ENCODE peak calls at places on chromosomes 2 and 18, in four cellular contexts. Z, W, V and B are unnamed samples.

GRCh38 chr2:34961822-34962221 is 1362.7 kb upstream of the FAM98A start:
- DNase-seq in W (peak), V (no peak), Z (no peak), B (no peak)

GRCh38 chr2:98334439-98335078 is 11.7 kb upstream of the CNGA3 start:
- DNase-seq in V (no peak), W (no peak), Z (no peak), B (no peak)

GRCh38 chr2:165897074-165897683 is 56.4 kb downstream of the TTC21B start:
- DNase-seq in Z (no peak), W (no peak), V (no peak), B (no peak)

GRCh38 chr2:2879776-2880175 is 497.8 kb downstream of the EIPR1 start:
- DNase-seq in V (peak), W (no peak), Z (no peak), B (no peak)

GRCh38 chr2:171447675-171448074 is 13.6 kb downstream of the DCAF17 start:
- DNase-seq in Z (no peak), W (no peak), V (no peak), B (no peak)

GRCh38 chr2:101383016-101383541 is 4.2 kb downstream of the CREG2 start:
- DNase-seq in Z (no peak), W (no peak), V (no peak), B (no peak)

GRCh38 chr2:99818842-99819241 is 323.5 kb downstream of the AFF3 start:
- DNase-seq in Z (peak), V (no peak), W (no peak), B (no peak)

GRCh38 chr2:42928161-42928691 is 135.8 kb upstream of the HAAO start:
- DNase-seq in Z (peak), V (no peak), W (no peak), B (no peak)

GRCh38 chr2:234674781-234675201 is 177.9 kb upstream of the ARL4C start:
- DNase-seq in Z (peak), V (no peak), W (no peak), B (no peak)

GRCh38 chr18:63119647-63120046 is 199.9 kb downstream of the BCL2 start:
- DNase-seq in W (peak), V (no peak), Z (peak), B (peak)

GRCh38 chr2:109009920-109010610 is 21.0 kb upstream of the EDAR start:
- DNase-seq in W (no peak), Z (no peak), V (no peak), B (no peak)

GRCh38 chr18:3193354-3193753 is 26.4 kb downstream of the MYOM1 start:
- DNase-seq in W (no peak), Z (no peak), V (no peak), B (no peak)

GRCh38 chr2:125942585-125943424 is 713.2 kb upstream of the GYPC start:
- DNase-seq in Z (no peak), W (no peak), V (no peak), B (no peak)

GRCh38 chr2:176814740-176815367 is 397.7 kb upstream of the HNRNPA3 start:
- DNase-seq in Z (peak), V (peak), W (no peak), B (peak)

GRCh38 chr18:60755134-60755533 is 382.6 kb upstream of the MC4R start:
- DNase-seq in V (no peak), W (no peak), Z (no peak), B (no peak)

GRCh38 chr18:24819141-24819890 is 358.9 kb downstream of the HRH4 start:
- DNase-seq in W (no peak), Z (no peak), V (no peak), B (no peak)

GRCh38 chr2:168968342-168968741 is 62.8 kb downstream of the ABCB11 start:
- DNase-seq in W (no peak), Z (no peak), V (no peak), B (no peak)

GRCh38 chr2:23525137-23525765 is 140.3 kb downstream of the KLHL29 start:
- DNase-seq in Z (no peak), V (no peak), W (no peak), B (no peak)

GRCh38 chr2:153214349-153214748 is 264.2 kb downstream of the RPRM start:
- DNase-seq in V (no peak), W (no peak), Z (no peak), B (no peak)

GRCh38 chr2:205975082-205975949 is 110.7 kb downstream of the INO80D start:
- DNase-seq in W (no peak), V (peak), Z (peak), B (no peak)

GRCh38 chr18:59743561-59743960 is 46.3 kb upstream of the CCBE1 start:
- DNase-seq in W (no peak), Z (no peak), V (no peak), B (no peak)

GRCh38 chr2:16709769-16710168 is 44.1 kb upstream of the CYRIA start:
- DNase-seq in V (no peak), W (no peak), Z (no peak), B (no peak)

GRCh38 chr18:58887613-58887963 is 22.9 kb downstream of the ZNF532 start:
- DNase-seq in V (peak), W (no peak), Z (no peak), B (no peak)

GRCh38 chr2:51027442-51027841 is 4.5 kb downstream of the NRXN1 start:
- DNase-seq in W (no peak), V (no peak), Z (no peak), B (no peak)

GRCh38 chr2:51032748-51033355 is 920 bp upstream of the NRXN1 start:
- DNase-seq in Z (no peak), V (no peak), W (no peak), B (no peak)

GRCh38 chr2:51027968-51028367 is 4.0 kb downstream of the NRXN1 start:
- DNase-seq in Z (no peak), V (no peak), W (no peak), B (no peak)

GRCh38 chr2:51028829-51029228 is 3.1 kb downstream of the NRXN1 start:
- DNase-seq in Z (no peak), W (no peak), V (no peak), B (no peak)

GRCh38 chr2:51031004-51031791 is 734 bp downstream of the NRXN1 start:
- DNase-seq in Z (no peak), W (no peak), V (no peak), B (no peak)
- TF ChIP-seq BRCA1 in Z (no peak), W (no peak), V (no peak), B (no peak)

GRCh38 chr2:27730980-27731691 is 40.4 kb upstream of the MRPL33 start:
- DNase-seq in V (no peak), Z (no peak), W (no peak), B (no peak)
- TF ChIP-seq POLR2AphosphoS5 in V (no peak), Z (no peak), W (no peak), B (no peak)

DNA sequence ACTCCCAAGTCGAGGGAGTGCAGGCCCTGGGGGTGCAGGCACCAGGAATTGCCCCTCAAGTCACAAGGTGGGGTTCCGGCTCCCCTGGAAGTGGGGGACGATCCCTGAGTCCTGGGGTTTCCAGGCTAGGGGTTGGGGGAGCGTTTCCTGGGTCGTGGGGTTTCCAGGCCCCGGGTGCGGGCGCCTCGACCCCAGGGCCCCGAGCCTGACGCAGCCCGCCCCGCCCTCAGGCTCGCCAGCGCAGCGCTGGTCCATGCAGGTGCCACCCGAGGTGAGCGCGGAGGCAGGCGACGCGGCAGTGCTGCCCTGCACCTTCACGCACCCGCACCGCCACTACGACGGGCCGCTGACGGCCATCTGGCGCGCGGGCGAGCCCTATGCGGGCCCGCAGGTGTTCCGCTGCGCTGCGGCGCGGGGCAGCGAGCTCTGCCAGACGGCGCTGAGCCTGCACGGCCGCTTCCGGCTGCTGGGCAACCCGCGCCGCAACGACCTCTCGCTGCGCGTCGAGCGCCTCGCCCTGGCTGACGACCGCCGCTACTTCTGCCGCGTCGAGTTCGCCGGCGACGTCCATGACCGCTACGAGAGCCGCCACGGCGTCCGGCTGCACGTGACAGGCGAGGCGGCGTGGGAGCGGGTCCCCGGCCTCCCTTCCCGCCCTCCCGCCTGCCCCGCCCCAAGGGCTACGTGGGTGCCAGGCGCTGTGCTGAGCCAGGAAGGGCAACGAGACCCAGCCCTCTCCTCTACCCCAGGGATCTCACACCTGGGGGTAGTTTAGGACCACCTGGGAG is 12.0 kb downstream of the SIGLEC15 start:
- DNase-seq in V (no peak), Z (no peak), W (peak), B (no peak)
- TF ChIP-seq BRCA1 in V (no peak), Z (no peak), W (no peak), B (no peak)

DNA sequence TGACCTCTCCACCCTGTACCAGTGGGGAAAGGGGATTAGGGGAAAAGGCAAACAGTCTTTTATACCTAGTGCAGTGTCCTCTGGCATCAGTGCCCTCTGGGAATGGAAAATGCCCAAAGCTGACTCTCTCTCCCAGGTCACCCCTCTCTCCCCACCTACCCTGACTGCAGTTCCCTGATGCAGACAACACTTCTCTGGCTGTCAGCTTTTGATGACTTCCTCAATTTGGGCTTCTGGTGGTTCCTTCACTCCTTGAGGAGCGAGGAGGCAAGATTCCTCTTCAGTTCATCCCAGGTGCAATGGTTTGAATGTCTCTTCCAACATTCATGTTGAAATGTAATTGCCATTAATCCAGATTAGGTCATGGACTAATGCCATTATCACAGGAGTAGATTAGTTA is 19.7 kb upstream of the PPM1B start:
- DNase-seq in V (no peak), W (no peak), Z (no peak), B (no peak)
- TF ChIP-seq POLR2AphosphoS5 in V (no peak), W (no peak), Z (no peak), B (no peak)

GRCh38 chr2:224584768-224585204 is 377 bp downstream of the CUL3 start:
- DNase-seq in Z (peak), W (no peak), V (no peak), B (peak)
- TF ChIP-seq BRCA1 in Z (no peak), W (no peak), V (no peak), B (no peak)

GRCh38 chr18:44744206-44745180 is 63.8 kb downstream of the SETBP1 start:
- DNase-seq in W (no peak), Z (no peak), V (no peak), B (peak)
- TF ChIP-seq POLR2AphosphoS5 in W (no peak), Z (no peak), V (no peak), B (no peak)